ENCODE peak calls at places on chromosomes 6 and 20, in five cellular contexts. O is NCI-H524, U is heart right ventricle, G is D341Med, V is cardiac septum. X is an unnamed sample.

GRCh38 chr6:135722679-135723078 is 128.8 kb upstream of the PDE7B start:
- DNase-seq in G (no peak), O (no peak), U (no peak), V (no peak), X (no peak)

GRCh38 chr6:36226648-36227047 is 30.1 kb downstream of the BRPF3 start:
- DNase-seq in U (no peak), V (no peak), O (no peak), G (no peak), X (no peak)

GRCh38 chr6:4961322-4962168 is 42.3 kb downstream of the RPP40 start:
- DNase-seq in U (no peak), V (peak), O (no peak), G (no peak), X (no peak)

GRCh38 chr6:129206761-129207330 is 323.9 kb downstream of the LAMA2 start:
- DNase-seq in U (no peak), O (peak), V (no peak), G (no peak), X (no peak)

GRCh38 chr6:43308101-43308989 is at the start of gene CRIP3:
- DNase-seq in G (peak), U (peak), O (peak), V (peak), X (peak)

GRCh38 chr20:59774204-59774641 is 159.2 kb downstream of the SYCP2 start:
- DNase-seq in G (no peak), U (no peak), V (peak), O (no peak), X (no peak)

GRCh38 chr6:158654960-158655485 is 5.2 kb downstream of the SYTL3 start:
- DNase-seq in V (no peak), O (peak), G (no peak), U (no peak), X (no peak)

GRCh38 chr20:62605996-62606395 is 36.3 kb upstream of the SLCO4A1 start:
- DNase-seq in G (no peak), V (no peak), U (no peak), O (no peak), X (no peak)

GRCh38 chr6:116221067-116221466 is 32.8 kb downstream of the TSPYL4 start:
- DNase-seq in O (no peak), V (no peak), G (no peak), U (no peak), X (no peak)

GRCh38 chr20:61435184-61435822 is 183.2 kb downstream of the CDH4 start:
- DNase-seq in U (no peak), V (peak), O (no peak), G (no peak), X (no peak)

GRCh38 chr20:13105864-13106457 is 97.2 kb downstream of the SPTLC3 start:
- DNase-seq in U (no peak), G (peak), V (no peak), O (peak), X (no peak)

GRCh38 chr20:5390719-5391118 is 74.0 kb upstream of the PROKR2 start:
- DNase-seq in G (no peak), U (no peak), O (peak), V (no peak), X (no peak)

GRCh38 chr6:157246771-157247484 is 76.4 kb downstream of the TMEM242 start:
- DNase-seq in G (no peak), V (no peak), O (peak), U (no peak), X (no peak)

GRCh38 chr6:20584100-20584731 is 50.0 kb downstream of the CDKAL1 start:
- DNase-seq in G (no peak), O (no peak), U (no peak), V (no peak), X (no peak)

GRCh38 chr6:159097256-159097655 is 52.5 kb upstream of the TAGAP start:
- DNase-seq in O (no peak), G (no peak), V (no peak), U (no peak), X (no peak)

GRCh38 chr6:132948889-132949288 is 134.5 kb downstream of the RPS12 start:
- DNase-seq in U (no peak), G (no peak), V (no peak), O (no peak), X (no peak)

GRCh38 chr6:154653853-154654252 is 79.4 kb upstream of the SCAF8 start:
- DNase-seq in G (no peak), O (no peak), U (no peak), V (no peak), X (no peak)

GRCh38 chr6:15062311-15063252 is 183.3 kb upstream of the JARID2 start:
- DNase-seq in G (peak), U (no peak), V (no peak), O (peak), X (peak)

GRCh38 chr6:112600168-112600567 is 253.0 kb downstream of the RFPL4B start:
- DNase-seq in V (no peak), O (peak), U (no peak), G (no peak), X (no peak)

GRCh38 chr6:2485116-2485515 is 239.7 kb upstream of the GMDS start:
- DNase-seq in U (peak), O (peak), V (no peak), G (no peak), X (peak)

GRCh38 chr6:137728386-137729349 is 138.4 kb upstream of the TNFAIP3 start:
- DNase-seq in V (no peak), G (no peak), O (no peak), U (no peak), X (no peak)

GRCh38 chr6:142907544-142907943 is 37.4 kb downstream of the HIVEP2 start:
- DNase-seq in G (no peak), U (no peak), V (no peak), O (no peak), X (no peak)

GRCh38 chr20:59785986-59786753 is 147.3 kb downstream of the SYCP2 start:
- DNase-seq in O (peak), G (peak), U (no peak), V (peak), X (no peak)

GRCh38 chr6:26321005-26321404 is 44.0 kb upstream of the BTN3A2 start:
- DNase-seq in O (no peak), G (no peak), U (no peak), V (no peak), X (no peak)

GRCh38 chr6:11425431-11425871 is 112.1 kb upstream of the TMEM170B start:
- DNase-seq in O (no peak), V (no peak), U (no peak), G (no peak), X (no peak)

GRCh38 chr6:145669627-145670034 is 65.7 kb downstream of the EPM2A start:
- DNase-seq in O (no peak), G (no peak), V (no peak), U (no peak), X (no peak)

GRCh38 chr20:42544926-42545325 is 644.8 kb downstream of the PTPRT start:
- DNase-seq in O (no peak), U (no peak), G (no peak), V (no peak), X (no peak)

GRCh38 chr6:158174514-158174913 is 6.4 kb downstream of the GTF2H5 start:
- DNase-seq in O (no peak), U (no peak), G (no peak), V (no peak), X (no peak)

GRCh38 chr20:37564388-37565133 is 36.9 kb upstream of the BLCAP start:
- DNase-seq in O (peak), V (peak), G (peak), U (peak), X (no peak)

GRCh38 chr6:64034840-64035656 is 399.4 kb downstream of the PHF3 start:
- DNase-seq in U (no peak), G (no peak), O (no peak), V (no peak), X (no peak)